ENCODE peak calls at places on chromosomes 11 and 22, in ten cellular contexts. R, E, K, Y, O, J, S, A, M and L are unnamed samples.
A peak's percentile ranks its signal among the peaks of the same experiment; 100 is the strongest.

GRCh38 chr11:93845181-93846092 is 5.0 kb downstream of the VSTM5 start:
- DNase-seq in K (no peak), R (no peak), O (no peak), M (no peak), A (no peak), Y (no peak), S (no peak), J (no peak), E (no peak), L (no peak)

GRCh38 chr22:45359627-45360026 is 49.9 kb downstream of the FAM118A start:
- DNase-seq in J (no peak), O (no peak), E (no peak), K (no peak), S (no peak), R (no peak), Y (no peak), A (no peak), M (no peak), L (no peak)

GRCh38 chr22:46224771-46225290 is 25.3 kb downstream of the CDPF1 start:
- DNase-seq in Y (no peak), M (no peak), O (no peak), R (no peak), E (no peak), J (no peak), A (no peak), S (no peak), K (no peak), L (no peak)

GRCh38 chr11:17415523-17416104 is 27.2 kb upstream of the KCNJ11 start:
- DNase-seq in S (no peak), M (no peak), Y (no peak), E (no peak), A (no peak), O (no peak), K (no peak), R (no peak), J (no peak), L (no peak)

GRCh38 chr11:57196556-57196955 is 14.8 kb downstream of the LRRC55 start:
- DNase-seq in J (no peak), M (no peak), A (no peak), E (no peak), Y (no peak), R (no peak), O (no peak), K (no peak), S (no peak), L (no peak)

GRCh38 chr11:70226967-70227366 is 23.9 kb downstream of the FADD start:
- DNase-seq in K (no peak), R (no peak), A (no peak), S (no peak), E (no peak), O (peak; percentile 53), Y (peak; percentile 30), M (no peak), J (no peak), L (no peak)

GRCh38 chr11:81159900-81160299 is 1573.8 kb downstream of the FAM181B start:
- DNase-seq in O (no peak), M (no peak), R (no peak), E (no peak), A (no peak), Y (no peak), S (no peak), J (no peak), K (no peak), L (no peak)

GRCh38 chr22:39205344-39206021 is 39.3 kb downstream of the PDGFB start:
- DNase-seq in S (no peak), K (no peak), O (no peak), R (peak; percentile 18), E (peak; percentile 78), M (no peak), Y (peak; percentile 59), A (peak; percentile 69), J (no peak), L (no peak)

GRCh38 chr22:35782504-35782903 is 64.8 kb downstream of the APOL5 start:
- DNase-seq in R (no peak), O (no peak), A (no peak), M (no peak), E (no peak), Y (no peak), K (no peak), S (no peak), J (no peak), L (no peak)

GRCh38 chr22:43425976-43426785 is 14.4 kb downstream of the MPPED1 start:
- DNase-seq in M (no peak), A (no peak), E (peak; percentile 45), J (no peak), O (no peak), Y (no peak), R (no peak), K (no peak), S (no peak), L (no peak)

GRCh38 chr22:17057959-17058814 is 26.6 kb upstream of the IL17RA start:
- DNase-seq in E (no peak), O (peak; percentile 87), M (peak; percentile 42), R (no peak), A (peak; percentile 42), J (peak; percentile 70), K (peak; percentile 25), Y (peak; percentile 59), S (no peak), L (peak; percentile 76)

GRCh38 chr11:17457361-17458104 is 19.1 kb downstream of the ABCC8 start:
- DNase-seq in A (no peak), Y (no peak), K (no peak), R (no peak), O (no peak), S (no peak), E (no peak), M (no peak), J (no peak), L (no peak)

GRCh38 chr11:43399983-43400630 is 41.4 kb downstream of the TTC17 start:
- DNase-seq in R (no peak), J (no peak), M (no peak), S (no peak), O (no peak), Y (no peak), E (no peak), K (no peak), A (no peak), L (no peak)

GRCh38 chr22:44260216-44261035 is 52.3 kb downstream of the SHISAL1 start:
- DNase-seq in K (no peak), O (no peak), Y (no peak), A (no peak), S (no peak), R (no peak), M (no peak), E (no peak), J (peak; percentile 35), L (no peak)

GRCh38 chr11:33089776-33090175 is 50.4 kb downstream of the TCP11L1 start:
- DNase-seq in M (no peak), E (no peak), J (no peak), O (no peak), Y (no peak), A (no peak), R (no peak), K (no peak), S (no peak), L (no peak)

GRCh38 chr11:57493507-57494503 is 21.7 kb downstream of the SLC43A1 start:
- DNase-seq in O (peak; percentile 58), S (no peak), M (peak; percentile 70), K (peak; percentile 64), A (peak; percentile 30), J (no peak), R (no peak), E (no peak), Y (peak; percentile 54), L (peak; percentile 33)

GRCh38 chr11:102346456-102346747 is 612 bp upstream of the BIRC2 start:
- DNase-seq in M (no peak), J (no peak), K (no peak), O (no peak), S (no peak), R (no peak), Y (no peak), A (no peak), E (no peak), L (no peak)

GRCh38 chr11:100546714-100547113 is 140.4 kb upstream of the ARHGAP42 start:
- DNase-seq in M (no peak), S (no peak), A (no peak), R (no peak), K (no peak), E (peak; percentile 70), Y (no peak), J (no peak), O (no peak), L (no peak)

GRCh38 chr11:65479184-65480145 is 19.4 kb upstream of the MALAT1 start:
- DNase-seq in J (no peak), M (no peak), E (no peak), S (no peak), R (peak; percentile 94), Y (peak; percentile 51), A (peak; percentile 86), O (no peak), K (no peak), L (no peak)

GRCh38 chr11:114317738-114318137 is 21.5 kb downstream of the NNMT start:
- DNase-seq in J (no peak), O (peak; percentile 27), A (no peak), R (no peak), Y (peak; percentile 45), S (peak; percentile 31), K (no peak), M (no peak), E (no peak), L (no peak)

GRCh38 chr11:20374746-20375305 is 11.3 kb downstream of the HTATIP2 start:
- DNase-seq in E (no peak), S (no peak), O (no peak), K (no peak), M (no peak), Y (no peak), J (no peak), R (no peak), A (peak; percentile 40), L (no peak)

GRCh38 chr11:45227836-45228235 is 58.3 kb downstream of the SYT13 start:
- DNase-seq in M (no peak), E (no peak), J (no peak), S (no peak), Y (no peak), A (no peak), K (no peak), O (no peak), R (no peak), L (no peak)

GRCh38 chr11:12274558-12275197 is 102.7 kb upstream of the PARVA start:
- DNase-seq in M (no peak), Y (no peak), J (no peak), O (no peak), K (no peak), R (no peak), S (no peak), E (peak; percentile 37), A (peak; percentile 44), L (no peak)

GRCh38 chr11:1938343-1939005 is 8.7 kb upstream of the MRPL23 start:
- DNase-seq in O (no peak), M (peak; percentile 25), S (no peak), R (no peak), Y (no peak), J (peak; percentile 37), K (no peak), E (peak; percentile 63), A (no peak), L (no peak)

GRCh38 chr11:112465433-112466024 is 204.9 kb upstream of the PLET1 start:
- DNase-seq in Y (no peak), O (no peak), J (no peak), S (no peak), E (no peak), A (no peak), R (no peak), K (no peak), M (no peak), L (no peak)

GRCh38 chr11:46513934-46514342 is 79.9 kb downstream of the AMBRA1 start:
- DNase-seq in R (no peak), E (peak; percentile 76), M (no peak), K (no peak), Y (no peak), S (no peak), O (no peak), A (no peak), J (peak; percentile 52), L (peak; percentile 51)

GRCh38 chr22:17489101-17489500 is 74.2 kb upstream of the SLC25A18 start:
- DNase-seq in E (no peak), M (no peak), K (no peak), Y (peak; percentile 44), A (no peak), O (no peak), R (no peak), J (no peak), S (no peak), L (no peak)

GRCh38 chr11:1746516-1746931 is 3.9 kb downstream of the IFITM10 start:
- DNase-seq in S (no peak), O (no peak), A (no peak), Y (no peak), E (no peak), R (no peak), J (peak; percentile 55), K (no peak), M (no peak), L (no peak)